ENCODE peak calls at places on chromosomes 6 and 20, in eight cellular contexts. V is omental fat pad, H is posterior cingulate gyrus, E is NB4, U is NCI-H774, S is SW 1271, X is lower lobe of right lung, R is DMS53. M is an unnamed sample.

GRCh38 chr20:17226410-17227198 is at the start of gene PCSK2:
- DNase-seq in V (no peak), H (peak), E (no peak), U (peak), S (no peak), X (peak), R (peak), M (no peak)

GRCh38 chr6:36131517-36132220 is 1.4 kb downstream of the MAPK13 start:
- DNase-seq in V (no peak), H (peak), E (no peak), U (peak), S (no peak), X (no peak), R (peak), M (peak)

GRCh38 chr20:59831024-59831900 is 102.2 kb downstream of the SYCP2 start:
- DNase-seq in V (no peak), H (peak), E (no peak), U (no peak), S (no peak), X (peak), R (peak), M (no peak)

GRCh38 chr6:119350202-119351004 is 842 bp upstream of the MAN1A1 start:
- DNase-seq in V (no peak), H (no peak), E (peak), U (peak), S (no peak), X (no peak), R (peak), M (peak)

GRCh38 chr6:8705435-8706020 is 270.2 kb upstream of the SLC35B3 start:
- DNase-seq in V (no peak), H (no peak), E (no peak), U (no peak), S (no peak), X (no peak), R (no peak), M (no peak)

GRCh38 chr6:447381-448165 is 56.0 kb downstream of the IRF4 start:
- DNase-seq in V (no peak), H (peak), E (no peak), U (no peak), S (no peak), X (no peak), R (no peak), M (no peak)

GRCh38 chr6:46412662-46413061 is 78.6 kb downstream of the RCAN2 start:
- DNase-seq in V (no peak), H (no peak), E (no peak), U (no peak), S (no peak), X (no peak), R (no peak), M (no peak)

GRCh38 chr20:59736366-59736765 is 132.0 kb downstream of the PHACTR3 start:
- DNase-seq in V (no peak), H (no peak), E (no peak), U (no peak), S (no peak), X (no peak), R (no peak), M (no peak)

GRCh38 chr6:153023977-153024376 is 21.5 kb upstream of the MTRF1L start:
- DNase-seq in V (no peak), H (no peak), E (no peak), U (no peak), S (no peak), X (no peak), R (no peak), M (no peak)

GRCh38 chr20:3808141-3808479 is 12.0 kb downstream of the CDC25B start:
- DNase-seq in V (peak), H (peak), E (no peak), U (peak), S (peak), X (peak), R (peak), M (no peak)

GRCh38 chr6:170163405-170164170 is 127.3 kb downstream of the DLL1 start:
- DNase-seq in V (no peak), H (no peak), E (no peak), U (no peak), S (no peak), X (no peak), R (no peak), M (no peak)

GRCh38 chr20:23159256-23159922 is 73.3 kb upstream of the CD93 start:
- DNase-seq in V (no peak), H (no peak), E (peak), U (no peak), S (no peak), X (no peak), R (no peak), M (peak)

GRCh38 chr20:18263723-18264122 is 24.6 kb upstream of the ZNF133 start:
- DNase-seq in V (no peak), H (no peak), E (no peak), U (no peak), S (no peak), X (no peak), R (peak), M (no peak)

GRCh38 chr6:140487586-140487985 is 1113.1 kb upstream of the CITED2 start:
- DNase-seq in V (no peak), H (no peak), E (no peak), U (no peak), S (no peak), X (no peak), R (no peak), M (no peak)

GRCh38 chr6:50939931-50940330 is 121.3 kb downstream of the TFAP2B start:
- DNase-seq in V (no peak), H (no peak), E (no peak), U (no peak), S (no peak), X (no peak), R (no peak), M (no peak)

GRCh38 chr6:27970444-27970843 is 13.4 kb downstream of the OR2B6 start:
- DNase-seq in V (no peak), H (no peak), E (no peak), U (no peak), S (no peak), X (no peak), R (no peak), M (no peak)

GRCh38 chr20:57473246-57474042 is 51.5 kb downstream of the CTCFL start:
- DNase-seq in V (no peak), H (no peak), E (peak), U (no peak), S (no peak), X (peak), R (no peak), M (peak)

GRCh38 chr20:61762208-61762710 is 303.4 kb downstream of the TAF4 start:
- DNase-seq in V (no peak), H (peak), E (no peak), U (no peak), S (no peak), X (peak), R (no peak), M (no peak)

GRCh38 chr6:145789443-145789842 is 25.2 kb downstream of the FBXO30 start:
- DNase-seq in V (no peak), H (no peak), E (no peak), U (no peak), S (no peak), X (no peak), R (no peak), M (no peak)

GRCh38 chr6:137641474-137642077 is 147.4 kb upstream of the OLIG3 start:
- DNase-seq in V (peak), H (peak), E (peak), U (peak), S (no peak), X (peak), R (peak), M (peak)

M was measured in KBM-7.